ENCODE peak calls at places on chromosomes 5 and 9, in seven cellular contexts. X, F, K, R, E, G and N are unnamed samples.

GRCh38 chr5:10594591-10595210 is 30.8 kb downstream of the ANKRD33B start:
- DNase-seq in X (no peak), F (peak; percentile 38), K (peak; percentile 20), R (no peak), E (no peak), G (no peak), N (no peak)

GRCh38 chr9:91817493-91818225 is 132.4 kb downstream of the ROR2 start:
- DNase-seq in X (no peak), F (peak; percentile 73), K (no peak), R (no peak), E (peak; percentile 94), G (no peak), N (no peak)

GRCh38 chr9:18793122-18793521 is 239.9 kb downstream of the SAXO1 start:
- DNase-seq in X (no peak), F (no peak), K (no peak), R (no peak), E (no peak), G (no peak), N (no peak)

GRCh38 chr9:77834898-77835505 is 186.9 kb upstream of the GNA14 start:
- DNase-seq in X (no peak), F (no peak), K (no peak), R (no peak), E (peak; percentile 70), G (no peak), N (no peak)

GRCh38 chr9:16331527-16331926 is 538.9 kb downstream of the BNC2 start:
- DNase-seq in X (no peak), F (no peak), K (no peak), R (no peak), E (no peak), G (no peak), N (no peak)

GRCh38 chr9:130948266-130948665 is 9.2 kb upstream of the FIBCD1 start:
- DNase-seq in X (no peak), F (no peak), K (no peak), R (no peak), E (no peak), G (no peak), N (no peak)

GRCh38 chr9:16266648-16267276 is 603.7 kb downstream of the BNC2 start:
- DNase-seq in X (no peak), F (no peak), K (peak; percentile 28), R (no peak), E (no peak), G (peak; percentile 86), N (no peak)

GRCh38 chr5:137633896-137634295 is 102.0 kb downstream of the KLHL3 start:
- DNase-seq in X (no peak), F (no peak), K (no peak), R (no peak), E (no peak), G (no peak), N (no peak)

GRCh38 chr9:136228107-136228875 is 17.3 kb downstream of the QSOX2 start:
- DNase-seq in X (no peak), F (peak; percentile 72), K (no peak), R (no peak), E (peak; percentile 54), G (no peak), N (no peak)

GRCh38 chr9:137875354-137875753 is 2.2 kb upstream of the CACNA1B start:
- DNase-seq in X (no peak), F (no peak), K (no peak), R (no peak), E (no peak), G (no peak), N (no peak)

GRCh38 chr5:72210913-72211670 is 103.8 kb downstream of the MAP1B start:
- DNase-seq in X (peak; percentile 52), F (peak; percentile 95), K (no peak), R (no peak), E (peak; percentile 88), G (no peak), N (no peak)

GRCh38 chr5:72529383-72529782 is 22.2 kb upstream of the ZNF366 start:
- DNase-seq in X (no peak), F (no peak), K (no peak), R (no peak), E (no peak), G (no peak), N (no peak)

GRCh38 chr9:120531683-120532300 is 48.2 kb downstream of the CDK5RAP2 start:
- DNase-seq in X (no peak), F (peak; percentile 36), K (peak; percentile 16), R (no peak), E (peak; percentile 36), G (peak; percentile 52), N (no peak)

GRCh38 chr9:130185494-130186005 is 13.3 kb downstream of the NCS1 start:
- DNase-seq in X (no peak), F (peak; percentile 41), K (no peak), R (no peak), E (no peak), G (no peak), N (no peak)

GRCh38 chr5:71955718-71956117 is 151.6 kb upstream of the MAP1B start:
- DNase-seq in X (no peak), F (no peak), K (no peak), R (no peak), E (peak; percentile 21), G (no peak), N (no peak)

GRCh38 chr9:4066120-4066519 is 233.7 kb downstream of the GLIS3 start:
- DNase-seq in X (no peak), F (no peak), K (no peak), R (no peak), E (no peak), G (no peak), N (no peak)

GRCh38 chr5:14572384-14572783 is 9.2 kb upstream of the OTULINL start:
- DNase-seq in X (no peak), F (no peak), K (no peak), R (no peak), E (no peak), G (no peak), N (no peak)

DNA sequence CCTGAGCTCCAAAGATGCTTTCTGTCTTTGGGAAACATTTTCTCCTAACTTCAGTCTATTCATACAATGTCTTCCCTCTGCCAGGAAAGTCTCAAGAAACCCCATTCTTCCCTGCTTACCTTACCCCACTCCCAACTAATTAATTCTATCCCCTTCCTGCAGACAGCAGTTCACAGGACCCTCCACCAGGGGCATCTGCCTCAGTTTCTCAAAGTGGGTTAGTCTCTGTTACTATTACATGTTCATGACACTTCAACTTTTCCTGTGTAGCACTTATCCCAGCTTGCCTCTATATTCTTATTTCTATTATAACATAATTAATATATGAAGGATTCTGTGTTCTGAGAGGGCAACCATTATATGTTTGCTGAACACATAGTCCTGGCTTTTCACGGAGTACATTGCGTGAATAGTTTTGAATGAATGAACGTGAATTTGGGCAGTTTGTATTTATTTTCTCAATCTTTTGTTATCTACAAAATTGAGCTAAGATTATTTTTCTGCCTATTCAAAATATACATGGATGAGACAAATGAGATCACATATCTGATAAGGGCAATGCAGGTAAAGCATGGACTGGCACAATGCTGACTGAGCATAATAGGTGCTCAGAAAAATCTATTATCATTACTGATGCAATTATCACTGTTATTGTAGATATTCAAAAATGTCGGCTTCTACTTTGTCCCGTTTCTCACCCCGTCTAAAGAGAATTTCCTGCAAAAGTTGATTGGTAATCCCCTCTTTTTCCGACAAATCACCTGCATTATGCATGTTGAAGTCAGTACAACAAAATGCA is 341.1 kb downstream of the BRINP1 start:
- DNase-seq in X (no peak), F (no peak), K (no peak), R (no peak), E (no peak), G (peak; percentile 47), N (no peak)
- TF ChIP-seq CTCF in X (no peak), F (no peak), K (no peak), R (no peak), E (no peak), G (peak; percentile 52), N (no peak)

GRCh38 chr5:129499208-129499852 is 39.2 kb downstream of the ADAMTS19 start:
- DNase-seq in X (no peak), F (no peak), K (no peak), R (no peak), E (no peak), G (no peak), N (no peak)
- H3K4me3 ChIP-seq in X (no peak overlapping the region), F (no peak overlapping the region), K (no peak overlapping the region), R (no peak overlapping the region), E (no peak overlapping the region), G (no peak overlapping the region), N (no peak overlapping the region)

GRCh38 chr5:56817306-56817986 is 2.1 kb downstream of the MAP3K1 start:
- DNase-seq in X (no peak), F (no peak), K (no peak), R (no peak), E (no peak), G (no peak), N (no peak)

GRCh38 chr5:56819027-56819881 is 3.9 kb downstream of the MAP3K1 start:
- DNase-seq in X (no peak), F (no peak), K (no peak), R (no peak), E (peak; percentile 23), G (no peak), N (no peak)

GRCh38 chr5:56816546-56817081 is 1.3 kb downstream of the MAP3K1 start:
- DNase-seq in X (peak; percentile 50), F (peak; percentile 65), K (peak; percentile 60), R (peak; percentile 72), E (peak; percentile 43), G (no peak), N (no peak)

GRCh38 chr5:56815657-56816545 is 552 bp downstream of the MAP3K1 start:
- DNase-seq in X (peak; percentile 30), F (no peak), K (peak; percentile 37), R (peak; percentile 72), E (no peak), G (peak; percentile 72), N (no peak)

GRCh38 chr5:56818409-56819026 is 3.2 kb downstream of the MAP3K1 start:
- DNase-seq in X (no peak), F (peak; percentile 49), K (no peak), R (no peak), E (peak; percentile 53), G (no peak), N (no peak)
- TF ChIP-seq CTCF in X (no peak), F (peak; percentile 40), K (peak; percentile 22), R (no peak), E (peak; percentile 44), G (peak; percentile 10), N (no peak)

GRCh38 chr5:160245506-160246100 is 16.3 kb downstream of the FABP6 start:
- DNase-seq in X (no peak), F (no peak), K (no peak), R (no peak), E (no peak), G (no peak), N (no peak)

GRCh38 chr5:160242140-160242539 is 12.8 kb downstream of the FABP6 start:
- DNase-seq in X (no peak), F (no peak), K (no peak), R (no peak), E (no peak), G (no peak), N (no peak)

GRCh38 chr5:160235731-160236130 is 6.4 kb downstream of the FABP6 start:
- DNase-seq in X (no peak), F (no peak), K (no peak), R (no peak), E (no peak), G (no peak), N (no peak)

GRCh38 chr5:160237571-160238093 is 8.3 kb downstream of the FABP6 start:
- DNase-seq in X (no peak), F (no peak), K (no peak), R (no peak), E (no peak), G (peak; percentile 63), N (no peak)

DNA sequence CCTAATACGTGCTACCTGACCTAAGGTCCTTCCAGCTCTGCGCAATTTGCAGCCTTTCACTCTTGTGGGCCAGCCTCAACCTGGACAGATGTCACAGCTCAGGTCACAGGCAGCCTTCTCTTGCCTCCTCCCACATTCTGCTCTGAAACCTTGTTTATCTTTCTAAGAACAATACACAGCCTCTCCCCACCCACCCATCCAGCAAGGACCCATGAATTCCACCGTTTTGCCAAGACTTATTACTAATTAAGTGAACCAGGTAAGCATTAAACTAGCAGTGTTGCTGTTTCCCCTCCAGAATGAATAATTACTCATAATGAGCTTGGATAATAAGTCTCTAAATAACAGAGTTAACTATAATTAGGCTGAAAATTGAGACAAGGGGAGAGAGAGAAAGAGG is 11.0 kb downstream of the FABP6 start:
- DNase-seq in X (no peak), F (no peak), K (no peak), R (no peak), E (no peak), G (no peak), N (no peak)
- H3K4me3 ChIP-seq in X (no peak overlapping the region), F (no peak overlapping the region), K (no peak overlapping the region), R (no peak overlapping the region), E (no peak overlapping the region), G (no peak overlapping the region), N (no peak overlapping the region)